ENCODE peak calls at places on chromosomes 13 and 19, in four cellular contexts. L is activated gamma-delta T cell treated with anti-CD3 and anti-CD28 coated beads, Interleukin-2, amount 50 U/mL, for 16 hours; Y is NCI-H345; K is effector CD4-positive, alpha-beta T cell. C is an unnamed sample.

GRCh38 chr13:60612593-60612992 is 215.6 kb downstream of the TDRD3 start:
- DNase-seq in Y (no peak), L (no peak), K (no peak), C (no peak)

GRCh38 chr13:31008400-31009115 is 76.1 kb downstream of the TEX26 start:
- DNase-seq in Y (no peak), K (no peak), L (no peak), C (peak; percentile 73)

GRCh38 chr13:32537580-32538233 is 888 bp downstream of the N4BP2L2 start:
- DNase-seq in L (peak; percentile 13), Y (no peak), K (peak; percentile 11), C (peak; percentile 28)

GRCh38 chr13:28384789-28385188 is 110.1 kb downstream of the FLT1 start:
- DNase-seq in K (no peak), L (no peak), Y (no peak), C (no peak)

GRCh38 chr13:97781891-97782305 is 171.6 kb upstream of the IPO5 start:
- DNase-seq in Y (no peak), K (no peak), L (no peak), C (peak; percentile 63)

GRCh38 chr13:33611016-33611805 is 206.7 kb upstream of the RFC3 start:
- DNase-seq in K (no peak), L (no peak), Y (no peak), C (peak; percentile 86)

GRCh38 chr19:5539431-5539833 is 28.3 kb downstream of the TINCR start:
- DNase-seq in Y (peak; percentile 20), L (no peak), K (no peak), C (no peak)

GRCh38 chr19:34960103-34960805 is 3.8 kb downstream of the ZNF792 start:
- DNase-seq in L (no peak), K (no peak), Y (no peak), C (peak; percentile 51)

GRCh38 chr13:36157475-36157874 is 26.3 kb upstream of the DCLK1 start:
- DNase-seq in Y (peak; percentile 12), K (no peak), L (no peak), C (no peak)

GRCh38 chr19:43781630-43782310 is 997 bp upstream of the KCNN4 start:
- DNase-seq in K (no peak), L (no peak), Y (no peak), C (no peak)